ENCODE peak calls at places on chromosomes 6 and 20, in five cellular contexts. One of them, this sample, is unnamed.

GRCh38 chr6:89564752-89565427 is 73.7 kb downstream of the LYRM2 start:
- DNase-seq in mammary epithelial cell: no peak
- DNase-seq in Caki2: no peak
- DNase-seq in T-helper 2 cell: no peak
- DNase-seq in erythroblast: no peak
- DNase-seq in this sample: no peak

GRCh38 chr6:109606362-109606761 is 84.6 kb downstream of the AK9 start:
- DNase-seq in mammary epithelial cell: no peak
- DNase-seq in Caki2: no peak
- DNase-seq in T-helper 2 cell: no peak
- DNase-seq in erythroblast: no peak
- DNase-seq in this sample: no peak

GRCh38 chr20:1328680-1329330 is at the start of gene SDCBP2:
- DNase-seq in mammary epithelial cell: peak; percentile 79
- DNase-seq in Caki2: no peak
- DNase-seq in T-helper 2 cell: no peak
- DNase-seq in erythroblast: no peak
- DNase-seq in this sample: no peak

GRCh38 chr20:47220161-47220582 is 136.3 kb downstream of the ZMYND8 start:
- DNase-seq in mammary epithelial cell: no peak
- DNase-seq in Caki2: no peak
- DNase-seq in T-helper 2 cell: peak; percentile 42
- DNase-seq in erythroblast: peak; percentile 70
- DNase-seq in this sample: peak; percentile 60

GRCh38 chr20:7722564-7722963 is 217.7 kb downstream of the HAO1 start:
- DNase-seq in mammary epithelial cell: no peak
- DNase-seq in Caki2: no peak
- DNase-seq in T-helper 2 cell: no peak
- DNase-seq in erythroblast: no peak
- DNase-seq in this sample: no peak

GRCh38 chr20:38061109-38061508 is 27.6 kb downstream of the RPRD1B start:
- DNase-seq in mammary epithelial cell: no peak
- DNase-seq in Caki2: no peak
- DNase-seq in T-helper 2 cell: no peak
- DNase-seq in erythroblast: no peak
- DNase-seq in this sample: no peak

GRCh38 chr6:10322991-10323390 is 91.9 kb downstream of the TFAP2A start:
- DNase-seq in mammary epithelial cell: peak; percentile 48
- DNase-seq in Caki2: no peak
- DNase-seq in T-helper 2 cell: no peak
- DNase-seq in erythroblast: no peak
- DNase-seq in this sample: no peak

GRCh38 chr20:51500311-51500710 is 42.2 kb downstream of the NFATC2 start:
- DNase-seq in mammary epithelial cell: peak; percentile 85
- DNase-seq in Caki2: no peak
- DNase-seq in T-helper 2 cell: no peak
- DNase-seq in erythroblast: no peak
- DNase-seq in this sample: no peak

GRCh38 chr6:14165091-14165490 is 47.5 kb downstream of the CD83 start:
- DNase-seq in mammary epithelial cell: peak; percentile 79
- DNase-seq in Caki2: no peak
- DNase-seq in T-helper 2 cell: no peak
- DNase-seq in erythroblast: no peak
- DNase-seq in this sample: no peak

GRCh38 chr20:40438161-40438835 is 250.7 kb downstream of the MAFB start:
- DNase-seq in mammary epithelial cell: no peak
- DNase-seq in Caki2: no peak
- DNase-seq in T-helper 2 cell: no peak
- DNase-seq in erythroblast: no peak
- DNase-seq in this sample: no peak

GRCh38 chr6:136404627-136405310 is 115.1 kb upstream of the BCLAF1 start:
- DNase-seq in mammary epithelial cell: no peak
- DNase-seq in Caki2: no peak
- DNase-seq in T-helper 2 cell: no peak
- DNase-seq in erythroblast: no peak
- DNase-seq in this sample: no peak

GRCh38 chr6:16751251-16751946 is 9.9 kb downstream of the ATXN1 start:
- DNase-seq in mammary epithelial cell: peak; percentile 69
- DNase-seq in Caki2: no peak
- DNase-seq in T-helper 2 cell: no peak
- DNase-seq in erythroblast: no peak
- DNase-seq in this sample: no peak

GRCh38 chr20:4794846-4795245 is 73.1 kb downstream of the PRND start:
- DNase-seq in mammary epithelial cell: no peak
- DNase-seq in Caki2: no peak
- DNase-seq in T-helper 2 cell: no peak
- DNase-seq in erythroblast: no peak
- DNase-seq in this sample: no peak

GRCh38 chr6:17966451-17966850 is 21.0 kb downstream of the KIF13A start:
- DNase-seq in mammary epithelial cell: no peak
- DNase-seq in Caki2: no peak
- DNase-seq in T-helper 2 cell: no peak
- DNase-seq in erythroblast: no peak
- DNase-seq in this sample: no peak

GRCh38 chr20:54168961-54169862 is 4.6 kb downstream of the CYP24A1 start:
- DNase-seq in mammary epithelial cell: no peak
- DNase-seq in Caki2: no peak
- DNase-seq in T-helper 2 cell: no peak
- DNase-seq in erythroblast: no peak
- DNase-seq in this sample: no peak

GRCh38 chr6:164097557-164098398 is 683.3 kb downstream of the QKI start:
- DNase-seq in mammary epithelial cell: no peak
- DNase-seq in Caki2: no peak
- DNase-seq in T-helper 2 cell: no peak
- DNase-seq in erythroblast: peak; percentile 18
- DNase-seq in this sample: no peak

GRCh38 chr6:165920896-165921671 is 246.6 kb downstream of the TBXT start:
- DNase-seq in mammary epithelial cell: no peak
- DNase-seq in Caki2: no peak
- DNase-seq in T-helper 2 cell: no peak
- DNase-seq in erythroblast: no peak
- DNase-seq in this sample: no peak

GRCh38 chr6:40999498-41000070 is 39.4 kb downstream of the UNC5CL start:
- DNase-seq in mammary epithelial cell: no peak
- DNase-seq in Caki2: peak; percentile 39
- DNase-seq in T-helper 2 cell: no peak
- DNase-seq in erythroblast: peak; percentile 56
- DNase-seq in this sample: peak; percentile 9

GRCh38 chr6:31441368-31442267 is 38.2 kb downstream of the MICA start:
- DNase-seq in mammary epithelial cell: peak; percentile 32
- DNase-seq in Caki2: peak; percentile 48
- DNase-seq in T-helper 2 cell: no peak
- DNase-seq in erythroblast: peak; percentile 84
- DNase-seq in this sample: peak; percentile 24

GRCh38 chr6:49552596-49552995 is 2.1 kb downstream of the C6orf141 start:
- DNase-seq in mammary epithelial cell: no peak
- DNase-seq in Caki2: no peak
- DNase-seq in T-helper 2 cell: no peak
- DNase-seq in erythroblast: no peak
- DNase-seq in this sample: no peak

GRCh38 chr6:43943099-43943766 is 173.2 kb downstream of the VEGFA start:
- DNase-seq in mammary epithelial cell: no peak
- DNase-seq in Caki2: no peak
- DNase-seq in T-helper 2 cell: no peak
- DNase-seq in erythroblast: no peak
- DNase-seq in this sample: no peak

This sample was measured in activated naive CD8-positive, alpha-beta T cell treated with anti-CD3 and anti-CD28 coated beads, Interleukin-2, amount 50 U/mL, for 24 hours.